ENCODE peak calls at places on chromosomes 12 and 14, in four cellular contexts. One of them, this sample, is unnamed.

GRCh38 chr12:67969134-67969782 is 20.0 kb upstream of the IFNG-AS1 start:
- DNase-seq in HCEC 1CT: no peak
- DNase-seq in stromal cell of bone marrow: no peak
- DNase-seq in RCC 7860: no peak
- DNase-seq in this sample: no peak

GRCh38 chr12:88493651-88494050 is 86.6 kb downstream of the KITLG start:
- DNase-seq in RCC 7860: peak; percentile 67
- DNase-seq in HCEC 1CT: peak; percentile 90
- DNase-seq in stromal cell of bone marrow: peak; percentile 71
- DNase-seq in this sample: no peak

GRCh38 chr12:112898380-112898779 is 8.4 kb upstream of the OAS1 start:
- DNase-seq in stromal cell of bone marrow: no peak
- DNase-seq in RCC 7860: no peak
- DNase-seq in HCEC 1CT: no peak
- DNase-seq in this sample: no peak

GRCh38 chr14:75457024-75457390 is 29.2 kb downstream of the JDP2 start:
- DNase-seq in HCEC 1CT: no peak
- DNase-seq in RCC 7860: no peak
- DNase-seq in stromal cell of bone marrow: no peak
- DNase-seq in this sample: no peak

GRCh38 chr12:104049278-104050257 is at the start of gene GLT8D2:
- DNase-seq in HCEC 1CT: peak; percentile 75
- DNase-seq in RCC 7860: no peak
- DNase-seq in stromal cell of bone marrow: peak; percentile 64
- DNase-seq in this sample: peak; percentile 54

GRCh38 chr12:48936379-48936979 is 11.2 kb upstream of the FKBP11 start:
- DNase-seq in RCC 7860: peak; percentile 26
- DNase-seq in HCEC 1CT: peak; percentile 51
- DNase-seq in stromal cell of bone marrow: peak; percentile 40
- DNase-seq in this sample: peak; percentile 83

GRCh38 chr12:109947511-109947910 is 47.4 kb downstream of the TCHP start:
- DNase-seq in HCEC 1CT: peak; percentile 36
- DNase-seq in RCC 7860: no peak
- DNase-seq in stromal cell of bone marrow: peak; percentile 53
- DNase-seq in this sample: no peak

GRCh38 chr12:2963760-2964292 is 4.6 kb downstream of the TEAD4 start:
- DNase-seq in RCC 7860: no peak
- DNase-seq in stromal cell of bone marrow: no peak
- DNase-seq in HCEC 1CT: no peak
- DNase-seq in this sample: peak; percentile 72

This sample was measured in right cardiac atrium.